ENCODE peak calls at places on chromosomes 5 and 9, in six cellular contexts. W, A, I, D, P and X are unnamed samples.

GRCh38 chr9:73541923-73542322 is 390.3 kb downstream of the ANXA1 start:
- DNase-seq in P (no peak), W (no peak), A (no peak), I (no peak), D (no peak), X (no peak)

GRCh38 chr9:128862401-128862851 is 19.3 kb downstream of the KYAT1 start:
- DNase-seq in P (no peak), A (no peak), D (no peak), I (no peak), W (no peak), X (no peak)

GRCh38 chr9:26176628-26177027 is 498.4 kb upstream of the TUSC1 start:
- DNase-seq in P (no peak), D (no peak), I (no peak), A (no peak), W (no peak), X (no peak)

GRCh38 chr5:93622240-93622885 is 39.3 kb downstream of the NR2F1 start:
- DNase-seq in I (no peak), A (no peak), P (no peak), D (no peak), W (no peak), X (peak)

GRCh38 chr5:122424211-122424610 is 112.2 kb downstream of the SNCAIP start:
- DNase-seq in D (no peak), I (no peak), A (no peak), P (no peak), W (no peak), X (no peak)

GRCh38 chr5:127571314-127571713 is 53.9 kb downstream of the PRRC1 start:
- DNase-seq in I (no peak), D (no peak), P (no peak), A (no peak), W (no peak), X (no peak)

GRCh38 chr5:149656576-149657182 is 73.4 kb upstream of the PPARGC1B start:
- DNase-seq in A (peak), W (no peak), P (peak), I (no peak), D (no peak), X (peak)

GRCh38 chr5:136028782-136029742 is at the start of gene TGFBI:
- DNase-seq in D (no peak), P (peak), I (no peak), A (no peak), W (no peak), X (no peak)

GRCh38 chr9:121133104-121133816 is 58.5 kb downstream of the CNTRL start:
- DNase-seq in W (no peak), D (no peak), P (no peak), I (no peak), A (no peak), X (no peak)

GRCh38 chr5:87243161-87243877 is 24.4 kb upstream of the RASA1 start:
- DNase-seq in D (no peak), I (no peak), A (no peak), W (peak), P (peak), X (peak)

GRCh38 chr9:134212809-134213507 is 48.6 kb upstream of the RNU6ATAC start:
- DNase-seq in D (no peak), W (no peak), P (no peak), A (no peak), I (no peak), X (no peak)

GRCh38 chr5:144072518-144072927 is 97.9 kb downstream of the YIPF5 start:
- DNase-seq in D (no peak), W (peak), I (no peak), P (no peak), A (no peak), X (no peak)

GRCh38 chr5:1545798-1546355 is 22.1 kb upstream of the LPCAT1 start:
- DNase-seq in A (peak), I (no peak), W (no peak), D (no peak), P (peak), X (no peak)

GRCh38 chr9:6552033-6552737 is 93.3 kb downstream of the GLDC start:
- DNase-seq in I (no peak), D (no peak), W (no peak), P (no peak), A (no peak), X (no peak)

GRCh38 chr5:14118551-14119320 is 24.4 kb upstream of the TRIO start:
- DNase-seq in W (no peak), I (peak), P (no peak), A (no peak), D (no peak), X (no peak)

GRCh38 chr9:125991886-125992529 is 244.8 kb downstream of the PBX3 start:
- DNase-seq in A (no peak), D (no peak), W (no peak), P (no peak), I (no peak), X (no peak)

GRCh38 chr5:98110270-98110669 is 663.2 kb upstream of the RGMB start:
- DNase-seq in P (no peak), I (no peak), W (peak), D (no peak), A (no peak), X (no peak)

GRCh38 chr9:93205896-93206575 is 22.1 kb downstream of the WNK2 start:
- DNase-seq in I (no peak), W (no peak), A (no peak), D (no peak), P (no peak), X (no peak)

GRCh38 chr5:56422060-56422762 is 189.1 kb upstream of the ANKRD55 start:
- DNase-seq in D (no peak), P (no peak), A (no peak), I (no peak), W (no peak), X (no peak)